ENCODE peak calls at places on chromosomes 2 and 18, in five cellular contexts. One of them, this sample, is unnamed.

GRCh38 chr2:240567872-240568677 is at the start of gene RNPEPL1:
- DNase-seq in T follicular helper cell: peak; percentile 40
- DNase-seq in activated T-helper 1 cell treated with Interleukin-2 at 50 U/mL for 16 hours: peak; percentile 52
- DNase-seq in coronary artery: no peak
- DNase-seq in glutamatergic neuron: peak; percentile 50
- DNase-seq in this sample: peak; percentile 51

GRCh38 chr2:170423919-170424318 is 246.0 kb downstream of the MYO3B start:
- DNase-seq in activated T-helper 1 cell treated with Interleukin-2 at 50 U/mL for 16 hours: no peak
- DNase-seq in T follicular helper cell: no peak
- DNase-seq in coronary artery: no peak
- DNase-seq in glutamatergic neuron: no peak
- DNase-seq in this sample: no peak

GRCh38 chr2:216856666-216857065 is 3.2 kb downstream of the TNP1 start:
- DNase-seq in coronary artery: no peak
- DNase-seq in activated T-helper 1 cell treated with Interleukin-2 at 50 U/mL for 16 hours: no peak
- DNase-seq in T follicular helper cell: no peak
- DNase-seq in glutamatergic neuron: no peak
- DNase-seq in this sample: no peak

GRCh38 chr2:182650704-182651103 is 65.4 kb upstream of the DNAJC10 start:
- DNase-seq in activated T-helper 1 cell treated with Interleukin-2 at 50 U/mL for 16 hours: no peak
- DNase-seq in coronary artery: no peak
- DNase-seq in T follicular helper cell: no peak
- DNase-seq in glutamatergic neuron: no peak
- DNase-seq in this sample: no peak

GRCh38 chr2:120817136-120817955 is 81.7 kb downstream of the GLI2 start:
- DNase-seq in T follicular helper cell: no peak
- DNase-seq in glutamatergic neuron: no peak
- DNase-seq in coronary artery: no peak
- DNase-seq in activated T-helper 1 cell treated with Interleukin-2 at 50 U/mL for 16 hours: no peak
- DNase-seq in this sample: no peak

GRCh38 chr2:196277002-196277401 is 105.6 kb upstream of the STK17B start:
- DNase-seq in glutamatergic neuron: no peak
- DNase-seq in coronary artery: no peak
- DNase-seq in T follicular helper cell: no peak
- DNase-seq in activated T-helper 1 cell treated with Interleukin-2 at 50 U/mL for 16 hours: no peak
- DNase-seq in this sample: no peak

GRCh38 chr2:128573116-128573515 is 254.4 kb upstream of the HS6ST1 start:
- DNase-seq in T follicular helper cell: no peak
- DNase-seq in coronary artery: no peak
- DNase-seq in activated T-helper 1 cell treated with Interleukin-2 at 50 U/mL for 16 hours: no peak
- DNase-seq in glutamatergic neuron: no peak
- DNase-seq in this sample: no peak

GRCh38 chr18:12621737-12622306 is 36.1 kb downstream of the SPIRE1 start:
- DNase-seq in activated T-helper 1 cell treated with Interleukin-2 at 50 U/mL for 16 hours: no peak
- DNase-seq in coronary artery: no peak
- DNase-seq in T follicular helper cell: no peak
- DNase-seq in glutamatergic neuron: no peak
- DNase-seq in this sample: no peak

GRCh38 chr2:238954841-238955521 is 107.1 kb downstream of the TWIST2 start:
- DNase-seq in coronary artery: no peak
- DNase-seq in T follicular helper cell: no peak
- DNase-seq in glutamatergic neuron: no peak
- DNase-seq in activated T-helper 1 cell treated with Interleukin-2 at 50 U/mL for 16 hours: no peak
- DNase-seq in this sample: no peak